ENCODE peak calls at places on chromosomes 6 and 20, in seven cellular contexts. W, U, Z, L, M, G and Q are unnamed samples.

GRCh38 chr6:91376686-91377085 is 789.8 kb upstream of the MAP3K7 start:
- DNase-seq in W (no peak), U (no peak), Z (no peak), L (no peak), M (peak; percentile 8), G (no peak), Q (no peak)

GRCh38 chr6:138052783-138053182 is 54.4 kb downstream of the PERP start:
- DNase-seq in W (no peak), U (no peak), Z (no peak), L (no peak), M (no peak), G (no peak), Q (no peak)

GRCh38 chr20:32626407-32626806 is 41.3 kb upstream of the NOL4L start:
- DNase-seq in W (no peak), U (no peak), Z (no peak), L (no peak), M (no peak), G (no peak), Q (no peak)

GRCh38 chr6:21355638-21356037 is 237.9 kb upstream of the SOX4 start:
- DNase-seq in W (no peak), U (no peak), Z (no peak), L (no peak), M (no peak), G (no peak), Q (no peak)

GRCh38 chr6:113856011-113856551 is 1.1 kb upstream of the MARCKS start:
- DNase-seq in W (no peak), U (peak; percentile 40), Z (peak; percentile 74), L (peak; percentile 6), M (peak; percentile 6), G (no peak), Q (no peak)

GRCh38 chr20:58930496-58930895 is 50.6 kb upstream of the NELFCD start:
- DNase-seq in W (no peak), U (no peak), Z (no peak), L (no peak), M (no peak), G (no peak), Q (no peak)

GRCh38 chr6:28606424-28607391 is 81.0 kb downstream of the GPX5 start:
- DNase-seq in W (no peak), U (peak; percentile 50), Z (no peak), L (no peak), M (peak; percentile 28), G (no peak), Q (no peak)

GRCh38 chr20:32823078-32823477 is 3.3 kb downstream of the MAPRE1 start:
- DNase-seq in W (no peak), U (no peak), Z (no peak), L (peak; percentile 31), M (no peak), G (no peak), Q (no peak)

GRCh38 chr6:120279706-120280105 is 930.1 kb upstream of the MAN1A1 start:
- DNase-seq in W (no peak), U (no peak), Z (no peak), L (no peak), M (no peak), G (no peak), Q (no peak)

GRCh38 chr6:17741507-17741906 is 34.8 kb upstream of the NUP153 start:
- DNase-seq in W (no peak), U (no peak), Z (no peak), L (no peak), M (no peak), G (no peak), Q (no peak)

GRCh38 chr6:87588756-87589407 is 905 bp downstream of the RARS2 start:
- DNase-seq in W (no peak), U (no peak), Z (no peak), L (no peak), M (peak; percentile 8), G (no peak), Q (no peak)

GRCh38 chr6:126661646-126662045 is 321.7 kb downstream of the CENPW start:
- DNase-seq in W (no peak), U (no peak), Z (no peak), L (no peak), M (no peak), G (no peak), Q (no peak)

GRCh38 chr6:126660376-126660775 is 320.5 kb downstream of the CENPW start:
- DNase-seq in W (no peak), U (no peak), Z (no peak), L (no peak), M (no peak), G (no peak), Q (no peak)

GRCh38 chr6:126662966-126663365 is 323.1 kb downstream of the CENPW start:
- DNase-seq in W (no peak), U (no peak), Z (no peak), L (no peak), M (no peak), G (no peak), Q (no peak)

DNA sequence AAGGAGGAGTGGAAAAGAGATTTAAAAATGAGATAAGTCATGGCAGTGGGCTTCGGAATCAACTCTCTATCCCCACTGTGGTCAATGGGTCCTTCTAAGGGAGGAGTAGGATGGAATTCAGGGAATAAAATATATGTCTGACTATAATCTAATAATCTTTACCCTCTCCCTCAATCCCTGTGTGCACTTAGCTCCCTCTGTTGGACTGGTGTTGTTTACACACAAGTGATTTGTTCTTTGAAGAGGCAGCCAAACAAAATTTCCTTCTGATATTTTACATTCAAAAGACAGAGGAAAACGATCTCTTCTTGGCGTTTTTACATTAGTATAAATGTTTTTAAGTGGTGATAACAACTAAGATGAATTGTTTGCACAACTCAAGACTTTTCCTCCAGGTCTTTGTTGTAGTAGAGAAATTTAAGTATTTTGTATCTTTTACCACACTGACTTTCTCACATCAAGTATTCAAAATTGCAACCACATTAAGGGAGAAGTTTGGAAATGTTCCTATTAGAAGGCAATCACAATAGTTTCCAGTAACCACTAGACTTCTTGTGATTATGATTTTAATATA is 317.7 kb downstream of the CENPW start:
- DNase-seq in W (no peak), U (no peak), Z (no peak), L (peak; percentile 4), M (no peak), G (no peak), Q (no peak)
- TF ChIP-seq CTCF in W (no peak), U (no peak), Z (no peak), L (peak; percentile 40), M (no peak), G (peak; percentile 32), Q (peak; percentile 17)

GRCh38 chr6:69775450-69775849 is 21.4 kb downstream of the LMBRD1 start:
- DNase-seq in W (no peak), U (no peak), Z (no peak), L (no peak), M (no peak), G (no peak), Q (no peak)
- H3K4me3 ChIP-seq in W (no peak overlapping the region), U (no peak overlapping the region), Z (no peak overlapping the region), L (no peak overlapping the region), M (no peak overlapping the region), G (no peak overlapping the region), Q (no peak overlapping the region)

GRCh38 chr6:50832912-50833311 is 14.2 kb downstream of the TFAP2B start:
- DNase-seq in W (no peak), U (no peak), Z (no peak), L (no peak), M (no peak), G (no peak), Q (no peak)
- H3K27me3 ChIP-seq in W (peaks cover 50% of the 10 kb centered on the region), U (no peaks in the 10 kb centered on the region), Z (peaks cover 66% of the 10 kb centered on the region), L (peaks cover 12% of the 10 kb centered on the region), M (peaks cover 18% of the 10 kb centered on the region), G (peaks cover 76% of the 10 kb centered on the region), Q (peaks cover 64% of the 10 kb centered on the region)

GRCh38 chr6:54267798-54268197 is 40.4 kb upstream of the TINAG start:
- DNase-seq in W (no peak), U (no peak), Z (no peak), L (peak; percentile 70), M (peak; percentile 44), G (no peak), Q (no peak)
- TF ChIP-seq CTCF in W (no peak), U (no peak), Z (no peak), L (peak; percentile 51), M (peak; percentile 46), G (peak; percentile 47), Q (peak; percentile 24)

DNA sequence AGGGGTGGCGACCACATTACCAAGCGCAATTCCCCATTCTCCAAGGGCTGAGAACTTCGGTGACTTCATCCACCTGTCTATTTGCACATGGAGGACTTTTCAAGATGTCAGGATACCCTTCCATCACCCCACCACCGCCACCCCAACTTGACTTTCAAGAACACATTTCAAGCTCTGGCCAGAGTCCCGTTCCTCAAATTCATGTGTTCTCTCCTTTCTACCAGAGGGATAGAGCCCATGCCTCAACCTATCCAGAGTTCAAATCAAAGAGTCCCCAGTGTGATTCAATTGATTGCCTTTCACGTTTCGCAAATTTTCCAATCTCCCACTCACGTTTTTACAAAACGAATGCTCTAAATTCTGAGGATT is 4.4 kb downstream of the TCF21 start:
- DNase-seq in W (no peak), U (no peak), Z (no peak), L (no peak), M (no peak), G (no peak), Q (no peak)
- H3K4me3 ChIP-seq in W (no peak overlapping the region), U (no peak overlapping the region), Z (peak overlapping the region; percentile 40), L (no peak overlapping the region), M (no peak overlapping the region), G (peak overlapping the region; percentile 59), Q (peak overlapping the region; percentile 37)

DNA sequence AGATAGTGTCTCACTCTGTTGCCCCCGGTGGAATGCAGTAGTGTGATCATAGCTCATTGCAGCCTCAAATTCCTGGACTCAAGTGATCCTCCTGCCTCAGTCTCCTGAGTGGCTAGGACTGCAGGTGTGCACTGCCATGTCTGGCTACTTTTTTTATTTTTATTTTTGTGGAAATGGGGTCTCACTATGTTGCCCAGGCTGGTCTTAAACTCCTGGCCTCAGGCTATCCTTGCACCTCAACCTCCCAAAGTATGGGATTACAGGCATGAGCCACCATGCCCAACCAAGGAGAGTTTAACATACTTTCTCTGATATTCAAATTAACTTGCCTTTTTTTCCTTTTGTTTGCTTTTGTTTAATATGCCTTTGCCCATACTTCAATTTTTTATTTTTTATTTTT is 10.4 kb upstream of the ACTR5 start:
- DNase-seq in W (no peak), U (no peak), Z (no peak), L (no peak), M (no peak), G (no peak), Q (no peak)
- H3K27me3 ChIP-seq in W (peaks cover 24% of the 10 kb centered on the region), U (no peaks in the 10 kb centered on the region), Z (peaks cover 42% of the 10 kb centered on the region), L (peaks cover 32% of the 10 kb centered on the region), M (peaks cover 6% of the 10 kb centered on the region), G (peaks cover 48% of the 10 kb centered on the region), Q (peaks cover 88% of the 10 kb centered on the region)